ENCODE peak calls at places on chromosome 5, in nine cellular contexts. T is NCI-H446; N is frontal cortex; G is M059J; D is NB4; L is ovary; C is activated naive CD4-positive, alpha-beta T cell treated with anti-CD3 and anti-CD28 coated beads, Interleukin-2, amount 50 U/mL, for 16 hours; P is AG08396; M is HuH-7. B is an unnamed sample.

GRCh38 chr5:167207081-167207480 is 1084.4 kb upstream of the WWC1 start:
- DNase-seq in T (no peak), N (no peak), G (peak; percentile 42), D (no peak), L (peak; percentile 21), C (no peak), P (no peak), M (no peak), B (no peak)

GRCh38 chr5:1488882-1489680 is 34.7 kb downstream of the LPCAT1 start:
- DNase-seq in T (no peak), N (no peak), G (peak; percentile 52), D (no peak), L (no peak), C (no peak), P (peak; percentile 93), M (no peak), B (peak; percentile 62)

GRCh38 chr5:131634666-131634995 is 398 bp downstream of the RAPGEF6 start:
- DNase-seq in T (no peak), N (no peak), G (peak; percentile 72), D (peak; percentile 84), L (no peak), C (peak; percentile 61), P (peak; percentile 27), M (peak; percentile 41), B (peak; percentile 71)

GRCh38 chr5:76250463-76250862 is 152.6 kb upstream of the IQGAP2 start:
- DNase-seq in T (no peak), N (no peak), G (no peak), D (no peak), L (no peak), C (no peak), P (no peak), M (no peak), B (no peak)

GRCh38 chr5:65142511-65143011 is 339.2 kb downstream of the ADAMTS6 start:
- DNase-seq in T (no peak), N (no peak), G (peak; percentile 73), D (peak; percentile 3), L (no peak), C (no peak), P (no peak), M (no peak), B (no peak)

GRCh38 chr5:6338871-6339270 is 39.5 kb downstream of the MED10 start:
- DNase-seq in T (no peak), N (no peak), G (no peak), D (no peak), L (no peak), C (no peak), P (no peak), M (no peak), B (no peak)

GRCh38 chr5:33806736-33807442 is 84.9 kb downstream of the ADAMTS12 start:
- DNase-seq in T (no peak), N (no peak), G (peak; percentile 77), D (no peak), L (no peak), C (no peak), P (peak; percentile 31), M (peak; percentile 43), B (no peak)

GRCh38 chr5:16774806-16775205 is 158.0 kb upstream of the RETREG1 start:
- DNase-seq in T (no peak), N (no peak), G (no peak), D (no peak), L (no peak), C (no peak), P (no peak), M (no peak), B (no peak)

GRCh38 chr5:139108056-139108811 is 89.9 kb downstream of the SIL1 start:
- DNase-seq in T (no peak), N (no peak), G (no peak), D (no peak), L (no peak), C (no peak), P (peak; percentile 48), M (no peak), B (no peak)

GRCh38 chr5:125410501-125411162 is 664.2 kb upstream of the ZNF608 start:
- DNase-seq in T (peak; percentile 22), N (no peak), G (peak; percentile 76), D (no peak), L (no peak), C (no peak), P (no peak), M (no peak), B (no peak)

GRCh38 chr5:142810081-142810480 is 39.9 kb downstream of the ARHGAP26 start:
- DNase-seq in T (no peak), N (no peak), G (no peak), D (no peak), L (no peak), C (no peak), P (no peak), M (no peak), B (no peak)

GRCh38 chr5:91885291-91886265 is 502.5 kb upstream of the ARRDC3 start:
- DNase-seq in T (peak; percentile 20), N (no peak), G (peak; percentile 29), D (no peak), L (no peak), C (no peak), P (no peak), M (no peak), B (no peak)

GRCh38 chr5:161925960-161926359 is 78.0 kb downstream of the GABRA1 start:
- DNase-seq in T (no peak), N (no peak), G (no peak), D (peak; percentile 7), L (no peak), C (no peak), P (no peak), M (no peak), B (no peak)

GRCh38 chr5:65832603-65833228 is 93.7 kb upstream of the ERBIN start:
- DNase-seq in T (no peak), N (no peak), G (no peak), D (no peak), L (no peak), C (no peak), P (no peak), M (no peak), B (no peak)

GRCh38 chr5:174945853-174946252 is 221.5 kb downstream of the MSX2 start:
- DNase-seq in T (no peak), N (no peak), G (no peak), D (no peak), L (no peak), C (no peak), P (no peak), M (no peak), B (no peak)

GRCh38 chr5:73558950-73559349 is 6.5 kb downstream of the ANKRA2 start:
- DNase-seq in T (no peak), N (no peak), G (peak; percentile 15), D (peak; percentile 4), L (no peak), C (no peak), P (no peak), M (no peak), B (no peak)

GRCh38 chr5:172612771-172613170 is 28.3 kb upstream of the NEURL1B start:
- DNase-seq in T (no peak), N (no peak), G (no peak), D (no peak), L (no peak), C (no peak), P (no peak), M (no peak), B (no peak)

GRCh38 chr5:177212242-177212641 is 78.7 kb downstream of the NSD1 start:
- DNase-seq in T (no peak), N (no peak), G (no peak), D (no peak), L (no peak), C (no peak), P (no peak), M (no peak), B (no peak)

GRCh38 chr5:139636975-139637408 is 11.2 kb upstream of the CXXC5 start:
- DNase-seq in T (no peak), N (peak; percentile 46), G (peak; percentile 72), D (peak; percentile 68), L (no peak), C (peak; percentile 25), P (no peak), M (no peak), B (no peak)

B was measured in stimulated activated naive CD8-positive, alpha-beta T cell treated with anti-CD3 and anti-CD28 coated beads, Interleukin-15, amount 100 ng/mL, for 72 hours.